ENCODE peak calls at places on chromosomes 13 and 19, in ten cellular contexts. Y is central memory CD8-positive, alpha-beta T cell; T is NCI-H345; M is BJ; E is endothelial cell; L is GM06990; N is G401; Q is uterus; G is naive B cell; K is NCI-H1105 treated with DMSO at 0.1 percent for 48 hours. F is an unnamed sample.
A peak's percentile ranks its signal among the peaks of the same experiment; 100 is the strongest.

GRCh38 chr13:103523853-103524252 is 457.6 kb upstream of the SLC10A2 start:
- DNase-seq in E (no peak), Q (no peak), N (no peak), Y (no peak), M (no peak), G (no peak), L (no peak), K (no peak), T (no peak), F (no peak)

GRCh38 chr13:97264663-97265062 is 42.5 kb downstream of the MBNL2 start:
- DNase-seq in E (no peak), K (no peak), T (no peak), G (no peak), L (no peak), Y (no peak), M (no peak), Q (no peak), N (no peak), F (no peak)

GRCh38 chr13:94534171-94534570 is 54.7 kb upstream of the DCT start:
- DNase-seq in E (no peak), K (no peak), L (no peak), N (no peak), T (no peak), M (no peak), G (no peak), Q (no peak), Y (no peak), F (no peak)

GRCh38 chr19:41299755-41300089 is 10.2 kb upstream of the CCDC97 start:
- DNase-seq in L (no peak), Y (no peak), N (no peak), G (no peak), E (no peak), K (no peak), T (no peak), Q (peak; percentile 37), M (no peak), F (no peak)

GRCh38 chr13:31818236-31818635 is 78.9 kb downstream of the RXFP2 start:
- DNase-seq in T (no peak), Q (no peak), K (no peak), G (no peak), L (no peak), E (no peak), M (no peak), N (no peak), Y (no peak), F (no peak)

GRCh38 chr19:49741210-49741844 is 21.8 kb downstream of the TSKS start:
- DNase-seq in Q (no peak), G (no peak), E (no peak), K (no peak), T (no peak), Y (no peak), L (no peak), N (no peak), M (no peak), F (no peak)

GRCh38 chr19:38223617-38224013 is 407 bp downstream of the DPF1 start:
- DNase-seq in M (no peak), N (no peak), T (no peak), Q (no peak), K (no peak), E (no peak), Y (no peak), G (no peak), L (no peak), F (no peak)

GRCh38 chr19:39843919-39844793 is 2.0 kb downstream of the FBL start:
- DNase-seq in K (peak; percentile 26), Y (no peak), E (peak; percentile 36), L (no peak), M (no peak), N (peak; percentile 30), G (peak; percentile 45), Q (no peak), T (peak; percentile 58), F (peak; percentile 50)

GRCh38 chr19:13195678-13196077 is 45.5 kb downstream of the IER2 start:
- DNase-seq in M (no peak), E (peak; percentile 72), Y (peak; percentile 35), L (peak; percentile 63), G (peak; percentile 46), Q (no peak), N (no peak), T (no peak), K (no peak), F (peak; percentile 69)

GRCh38 chr13:113084094-113084942 is 21.3 kb upstream of the F7 start:
- DNase-seq in N (no peak), Y (no peak), G (no peak), Q (no peak), E (no peak), L (no peak), T (no peak), M (no peak), K (no peak), F (no peak)

GRCh38 chr13:47481521-47481920 is 519.6 kb downstream of the SUCLA2 start:
- DNase-seq in N (no peak), Y (no peak), L (no peak), E (no peak), G (no peak), Q (no peak), K (no peak), M (no peak), T (no peak), F (no peak)

GRCh38 chr13:41568990-41569387 is 111.6 kb downstream of the RGCC start:
- DNase-seq in G (no peak), Y (no peak), K (no peak), T (no peak), Q (no peak), N (no peak), E (no peak), L (no peak), M (no peak), F (no peak)

GRCh38 chr13:87087741-87088140 is 583.4 kb upstream of the SLITRK5 start:
- DNase-seq in K (no peak), L (no peak), E (no peak), T (no peak), N (no peak), Q (no peak), G (no peak), M (no peak), Y (no peak), F (no peak)

GRCh38 chr19:33456076-33456844 is 65.3 kb downstream of the PEPD start:
- DNase-seq in Q (no peak), E (no peak), L (no peak), Y (no peak), G (no peak), N (no peak), M (no peak), K (no peak), T (no peak), F (no peak)

GRCh38 chr13:112657850-112658445 is 31.9 kb upstream of the ATP11A start:
- DNase-seq in Y (no peak), M (no peak), E (no peak), L (no peak), Q (peak; percentile 56), N (no peak), G (no peak), T (no peak), K (no peak), F (no peak)

GRCh38 chr19:1410136-1410786 is 2.9 kb downstream of the DAZAP1 start:
- DNase-seq in G (no peak), M (no peak), Y (no peak), N (no peak), L (no peak), Q (no peak), T (no peak), E (no peak), K (no peak), F (no peak)

F was measured in GM10248.